ENCODE peak calls at places on chromosomes 3 and 15, in eight cellular contexts. C is CD4-positive, alpha-beta T cell; J is RWPE1; O is RWPE2; N is HFFc6; R is HepG2; K is BJ; H is heart left ventricle. Q is an unnamed sample.
A peak's percentile ranks its signal among the peaks of the same experiment; 100 is the strongest.

GRCh38 chr3:128714887-128715496 is 11.0 kb upstream of the RAB7A start:
- DNase-seq in C (no peak), J (no peak), O (no peak), N (no peak), R (no peak), K (no peak), H (no peak), Q (no peak)

GRCh38 chr15:72584006-72584405 is 70.5 kb upstream of the GOLGA6B start:
- DNase-seq in C (no peak), J (no peak), O (no peak), N (peak; percentile 22), R (no peak), K (no peak), H (no peak), Q (peak; percentile 13)

GRCh38 chr3:147409143-147410121 is at the start of gene ZIC1:
- DNase-seq in C (no peak), J (no peak), O (no peak), N (no peak), R (no peak), K (peak; percentile 26), H (no peak), Q (peak; percentile 65)

GRCh38 chr3:37114251-37115145 is 59.9 kb downstream of the LRRFIP2 start:
- DNase-seq in C (no peak), J (peak; percentile 13), O (no peak), N (peak; percentile 90), R (no peak), K (peak; percentile 86), H (no peak), Q (peak; percentile 91)

GRCh38 chr3:179482857-179483256 is 31.6 kb upstream of the GNB4 start:
- DNase-seq in C (no peak), J (no peak), O (no peak), N (no peak), R (no peak), K (no peak), H (no peak), Q (no peak)

GRCh38 chr3:70038671-70039070 is 39.1 kb downstream of the SAMMSON start:
- DNase-seq in C (no peak), J (no peak), O (no peak), N (no peak), R (no peak), K (no peak), H (no peak), Q (no peak)

GRCh38 chr3:165463546-165463945 is 267.4 kb upstream of the SLITRK3 start:
- DNase-seq in C (no peak), J (no peak), O (no peak), N (no peak), R (no peak), K (no peak), H (no peak), Q (peak; percentile 26)

GRCh38 chr3:103847081-103848062 is 1412.6 kb downstream of the ZPLD1 start:
- DNase-seq in C (no peak), J (no peak), O (no peak), N (no peak), R (peak; percentile 47), K (no peak), H (no peak), Q (no peak)

GRCh38 chr3:184448321-184449160 is 68.7 kb downstream of the CHRD start:
- DNase-seq in C (no peak), J (peak; percentile 77), O (no peak), N (peak; percentile 88), R (no peak), K (no peak), H (no peak), Q (peak; percentile 69)

GRCh38 chr15:23642413-23643044 is 5.1 kb downstream of the MAGEL2 start:
- DNase-seq in C (peak; percentile 2), J (peak; percentile 36), O (no peak), N (peak; percentile 46), R (peak; percentile 51), K (no peak), H (no peak), Q (peak; percentile 51)

GRCh38 chr3:157541506-157542236 is 38.5 kb upstream of the VEPH1 start:
- DNase-seq in C (no peak), J (no peak), O (no peak), N (no peak), R (no peak), K (no peak), H (no peak), Q (no peak)

GRCh38 chr3:157543491-157544035 is 40.3 kb upstream of the VEPH1 start:
- DNase-seq in C (no peak), J (no peak), O (no peak), N (no peak), R (no peak), K (no peak), H (no peak), Q (peak; percentile 40)

GRCh38 chr3:157540656-157541055 is 37.4 kb upstream of the VEPH1 start:
- DNase-seq in C (no peak), J (no peak), O (no peak), N (no peak), R (no peak), K (no peak), H (no peak), Q (no peak)

GRCh38 chr3:157544501-157545139 is 41.4 kb upstream of the VEPH1 start:
- DNase-seq in C (no peak), J (no peak), O (no peak), N (no peak), R (no peak), K (no peak), H (no peak), Q (peak; percentile 94)

DNA sequence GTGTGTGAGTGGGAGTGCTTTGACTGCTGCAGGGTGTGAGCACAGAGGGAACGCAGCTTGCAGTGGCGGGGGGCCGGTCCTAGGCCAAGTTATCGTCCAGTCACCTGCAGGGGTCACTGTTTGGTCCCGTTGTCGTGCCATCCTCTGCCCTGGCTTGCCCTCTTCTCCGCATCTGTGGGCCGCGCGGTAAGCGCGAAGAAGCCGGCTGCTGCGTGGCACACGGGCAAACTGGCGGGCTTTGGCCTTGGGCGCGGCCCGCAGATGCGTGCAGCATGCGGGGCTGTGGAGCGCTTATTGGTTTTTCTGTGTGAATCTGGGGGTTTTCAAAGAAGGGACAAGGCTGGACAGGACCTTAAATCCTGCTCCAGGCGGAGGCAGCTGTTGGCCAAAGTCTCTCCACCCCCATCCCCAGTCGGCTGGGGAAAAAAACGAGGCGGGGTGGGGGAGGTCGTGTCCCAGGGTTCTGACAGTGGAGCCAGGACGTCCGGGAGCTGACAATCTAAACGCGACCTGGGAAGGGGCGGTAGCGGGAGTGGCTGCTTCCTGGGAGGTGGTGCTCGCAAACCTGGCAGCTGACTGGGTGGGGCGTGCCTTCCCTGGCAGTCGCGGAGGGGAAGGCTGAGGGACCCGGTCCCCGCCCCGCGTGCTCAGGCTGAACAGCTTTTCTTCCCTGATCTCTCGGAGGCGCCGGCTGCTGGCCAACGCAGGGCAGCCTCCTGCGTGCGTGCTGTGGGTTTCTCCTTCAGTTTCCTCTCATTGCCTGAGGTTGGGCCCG is 39.7 kb upstream of the VEPH1 start:
- DNase-seq in C (no peak), J (peak; percentile 9), O (no peak), N (peak; percentile 48), R (no peak), K (no peak), H (peak; percentile 79), Q (peak; percentile 81)
- TF ChIP-seq CTCF in C (no peak), J (peak; percentile 21), O (no peak), N (peak; percentile 20), R (no peak), K (peak; percentile 55), H (no peak), Q (peak; percentile 35)

GRCh38 chr3:14602804-14603644 is 48.5 kb upstream of the CCDC174 start:
- DNase-seq in C (no peak), J (no peak), O (no peak), N (no peak), R (no peak), K (no peak), H (no peak), Q (no peak)

GRCh38 chr3:14605070-14605469 is 46.5 kb upstream of the CCDC174 start:
- DNase-seq in C (no peak), J (peak; percentile 24), O (no peak), N (no peak), R (no peak), K (no peak), H (no peak), Q (no peak)

GRCh38 chr3:14605744-14606143 is 45.8 kb upstream of the CCDC174 start:
- DNase-seq in C (no peak), J (no peak), O (no peak), N (no peak), R (no peak), K (no peak), H (no peak), Q (no peak)

GRCh38 chr3:14606663-14607339 is 44.8 kb upstream of the CCDC174 start:
- DNase-seq in C (no peak), J (no peak), O (no peak), N (no peak), R (no peak), K (no peak), H (no peak), Q (no peak)

GRCh38 chr3:14608298-14608697 is 43.3 kb upstream of the CCDC174 start:
- DNase-seq in C (no peak), J (no peak), O (no peak), N (no peak), R (no peak), K (no peak), H (no peak), Q (no peak)
- TF ChIP-seq CTCF in C (no peak), J (no peak), O (peak; percentile 15), N (peak; percentile 25), R (no peak), K (no peak), H (no peak), Q (peak; percentile 24)

DNA sequence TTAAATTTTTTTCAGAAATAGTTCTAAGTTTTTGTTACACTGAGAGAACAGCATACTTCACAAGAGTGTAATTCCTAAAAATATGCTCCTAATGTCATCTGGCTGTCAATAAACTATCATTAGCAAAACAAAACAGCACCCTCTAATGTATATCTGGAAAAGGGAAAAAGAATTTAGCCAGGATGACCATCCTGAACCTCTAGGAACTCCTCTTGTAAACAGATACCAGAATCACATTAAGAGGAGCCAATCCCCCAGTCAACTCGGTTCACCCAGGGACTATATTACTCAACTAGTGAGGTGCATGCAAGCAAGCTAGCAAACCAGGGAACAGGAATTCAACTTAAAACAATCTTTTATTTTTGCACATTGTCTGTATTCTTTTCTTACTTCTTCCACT is 63.2 kb downstream of the RAD18 start:
- DNase-seq in C (no peak), J (no peak), O (no peak), N (peak; percentile 41), R (no peak), K (no peak), H (no peak), Q (peak; percentile 42)
- TF ChIP-seq CTCF in C (no peak), J (no peak), O (peak; percentile 20), N (peak; percentile 53), R (no peak), K (peak; percentile 20), H (no peak), Q (peak; percentile 18)

DNA sequence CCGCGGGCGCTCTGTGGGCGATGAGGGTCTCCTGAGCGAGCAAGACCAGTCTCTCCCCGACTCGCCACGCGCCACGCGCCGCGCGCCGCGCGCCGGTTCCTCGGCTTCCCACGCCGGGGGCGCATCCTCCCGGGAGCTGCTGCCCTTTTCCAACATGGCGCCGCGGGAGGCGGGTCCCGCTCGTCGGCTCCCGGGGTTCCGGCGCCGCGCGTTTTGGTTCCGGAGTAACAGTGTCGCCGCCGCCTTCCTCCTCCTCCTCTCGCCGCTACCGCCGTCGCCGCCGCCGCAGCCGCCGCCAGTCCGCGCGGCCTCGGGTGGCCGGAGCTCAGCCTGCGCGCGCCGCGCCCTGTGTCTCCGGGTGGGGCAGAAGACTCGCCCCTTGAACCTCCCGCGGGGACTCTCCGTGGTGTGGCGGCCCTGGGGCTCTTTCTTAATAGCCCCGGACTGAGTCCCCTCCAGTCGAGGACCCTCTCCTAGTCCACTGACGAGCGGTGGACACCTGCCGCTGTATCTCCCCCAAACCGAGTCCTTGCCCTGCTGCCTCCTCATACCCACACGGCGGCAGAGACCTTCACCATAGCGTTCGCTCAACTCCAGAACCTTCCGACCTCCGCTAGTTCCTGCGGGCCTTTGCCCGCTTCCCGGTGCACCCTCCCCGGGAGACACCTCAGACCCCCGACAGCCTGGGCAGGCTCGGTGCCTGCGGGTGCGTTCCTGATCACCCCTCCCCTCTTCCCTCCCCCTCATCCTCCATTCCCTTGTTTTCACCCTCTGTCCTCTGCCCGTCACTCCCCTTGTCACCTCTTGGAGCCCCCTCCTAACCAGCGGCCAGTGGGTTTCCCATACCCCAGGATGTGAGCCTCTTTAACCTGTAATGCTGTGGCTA is at the start of gene MAP2K5:
- DNase-seq in C (peak; percentile 73), J (peak; percentile 77), O (peak; percentile 90), N (peak; percentile 60), R (peak; percentile 48), K (no peak), H (peak; percentile 95), Q (peak; percentile 68)
- TF ChIP-seq CTCF in C (no peak), J (no peak), O (no peak), N (no peak), R (peak; percentile 26), K (no peak), H (no peak), Q (no peak)